ENCODE peak calls at places on chromosomes 11 and 22, in four cellular contexts. I, K, W and D are unnamed samples.

GRCh38 chr11:12963789-12964536 is 45.2 kb upstream of the RASSF10 start:
- DNase-seq in I (peak; percentile 22), K (peak; percentile 32), W (peak; percentile 68), D (peak; percentile 8)

GRCh38 chr22:20015971-20016733 is 471 bp downstream of the ARVCF start:
- DNase-seq in I (no peak), K (no peak), W (no peak), D (no peak)

GRCh38 chr11:103279821-103280220 is 170.6 kb downstream of the DYNC2H1 start:
- DNase-seq in I (no peak), K (no peak), W (no peak), D (no peak)

GRCh38 chr11:20127671-20128527 is 32.4 kb downstream of the DBX1 start:
- DNase-seq in I (peak; percentile 53), K (peak; percentile 47), W (peak; percentile 74), D (peak; percentile 65)

GRCh38 chr11:130449996-130450419 is 1.6 kb downstream of the ADAMTS15 start:
- DNase-seq in I (no peak), K (no peak), W (no peak), D (no peak)

GRCh38 chr11:64237484-64237951 is 3.1 kb downstream of the VEGFB start:
- DNase-seq in I (no peak), K (no peak), W (no peak), D (no peak)

GRCh38 chr11:102121329-102121728 is 11.1 kb downstream of the YAP1 start:
- DNase-seq in I (no peak), K (no peak), W (no peak), D (no peak)

GRCh38 chr11:14185461-14185860 is 173.5 kb downstream of the RRAS2 start:
- DNase-seq in I (no peak), K (no peak), W (no peak), D (no peak)

GRCh38 chr22:36323182-36323854 is 64.4 kb downstream of the MYH9 start:
- DNase-seq in I (no peak), K (no peak), W (no peak), D (no peak)

GRCh38 chr11:74680035-74680671 is 51.1 kb downstream of the CHRDL2 start:
- DNase-seq in I (no peak), K (no peak), W (no peak), D (no peak)

GRCh38 chr11:62500066-62501035 is 46.3 kb downstream of the AHNAK start:
- DNase-seq in I (no peak), K (no peak), W (no peak), D (no peak)

GRCh38 chr11:12249590-12250260 is 127.6 kb upstream of the PARVA start:
- DNase-seq in I (no peak), K (no peak), W (peak; percentile 27), D (no peak)

GRCh38 chr11:64742940-64743590 is 877 bp downstream of the RASGRP2 start:
- DNase-seq in I (peak; percentile 25), K (peak; percentile 60), W (no peak), D (peak; percentile 70)

GRCh38 chr11:120224872-120225371 is 14.1 kb downstream of the OAF start:
- DNase-seq in I (no peak), K (no peak), W (no peak), D (no peak)

GRCh38 chr11:15108592-15109130 is 6.1 kb upstream of the INSC start:
- DNase-seq in I (no peak), K (no peak), W (no peak), D (no peak)

GRCh38 chr11:1564535-1565172 is 7.4 kb downstream of the DUSP8 start:
- DNase-seq in I (peak; percentile 67), K (no peak), W (no peak), D (no peak)

GRCh38 chr11:19628018-19628417 is 84.6 kb upstream of the NAV2 start:
- DNase-seq in I (no peak), K (no peak), W (no peak), D (no peak)

GRCh38 chr11:85301895-85302678 is 325.1 kb downstream of the DLG2 start:
- DNase-seq in I (no peak), K (no peak), W (no peak), D (no peak)

GRCh38 chr22:45425101-45425500 is 11.6 kb downstream of the RIBC2 start:
- DNase-seq in I (no peak), K (no peak), W (no peak), D (no peak)

GRCh38 chr11:27171391-27171790 is 130.8 kb downstream of the BBOX1 start:
- DNase-seq in I (no peak), K (no peak), W (no peak), D (no peak)

GRCh38 chr11:69934861-69935494 is 115.8 kb upstream of the FGF3 start:
- DNase-seq in I (no peak), K (no peak), W (no peak), D (no peak)

GRCh38 chr11:82790723-82791487 is 57.2 kb upstream of the FAM181B start:
- DNase-seq in I (no peak), K (no peak), W (peak; percentile 90), D (no peak)